ENCODE peak calls at places on chromosomes 1 and 21, in ten cellular contexts. V is NCI-H1417; I is iris pigment epithelial cell; X is anterior cingulate cortex; W is endodermal cell; B is iPS DF 6.9; A is stimulated activated naive CD8-positive, alpha-beta T cell treated with anti-CD3 and anti-CD28 coated beads, Interleukin-15, Interleukin-2, amounts not matched to agents 100 U/mL and 50 U/mL, for 24 hours; H is H54; J is activated CD4-positive, alpha-beta T cell treated with anti-CD3 and anti-CD28 coated beads for 24 hours; G is left ventricle myocardium inferior. M is an unnamed sample.

GRCh38 chr1:23591460-23592208 is 32.3 kb upstream of the ID3 start:
- DNase-seq in V (peak), I (no peak), X (no peak), W (no peak), B (no peak), A (peak), H (no peak), J (no peak), G (no peak), M (no peak)

GRCh38 chr21:18350216-18350615 is 53.4 kb downstream of the TMPRSS15 start:
- DNase-seq in V (no peak), I (peak), X (no peak), W (no peak), B (no peak), A (no peak), H (no peak), J (no peak), G (no peak), M (no peak)

GRCh38 chr21:39003982-39004775 is 179.1 kb downstream of the PSMG1 start:
- DNase-seq in V (peak), I (no peak), X (no peak), W (peak), B (no peak), A (no peak), H (no peak), J (no peak), G (no peak), M (no peak)

GRCh38 chr1:54199151-54199764 is 572 bp downstream of the CYB5RL start:
- DNase-seq in V (no peak), I (peak), X (no peak), W (no peak), B (no peak), A (no peak), H (no peak), J (no peak), G (no peak), M (no peak)

GRCh38 chr1:96722161-96722908 is 751 bp downstream of the PTBP2 start:
- DNase-seq in V (peak), I (peak), X (peak), W (peak), B (no peak), A (peak), H (peak), J (peak), G (peak), M (peak)

GRCh38 chr21:44364151-44365053 is 11.0 kb downstream of the TRPM2 start:
- DNase-seq in V (no peak), I (no peak), X (no peak), W (peak), B (no peak), A (no peak), H (no peak), J (no peak), G (no peak), M (no peak)

GRCh38 chr1:205003358-205004145 is 39.5 kb upstream of the CNTN2 start:
- DNase-seq in V (peak), I (no peak), X (no peak), W (no peak), B (no peak), A (no peak), H (no peak), J (no peak), G (no peak), M (no peak)

GRCh38 chr1:38014171-38014570 is 1.6 kb downstream of the UTP11 start:
- DNase-seq in V (no peak), I (no peak), X (no peak), W (no peak), B (no peak), A (no peak), H (no peak), J (no peak), G (no peak), M (no peak)

GRCh38 chr1:9553736-9554144 is 14.5 kb downstream of the SLC25A33 start:
- DNase-seq in V (no peak), I (no peak), X (no peak), W (no peak), B (no peak), A (no peak), H (no peak), J (no peak), G (no peak), M (no peak)

GRCh38 chr1:206802401-206802800 is 30.1 kb upstream of the IL10 start:
- DNase-seq in V (no peak), I (no peak), X (no peak), W (no peak), B (no peak), A (no peak), H (no peak), J (no peak), G (no peak), M (no peak)

GRCh38 chr21:34881421-34881820 is 167.7 kb downstream of the RUNX1 start:
- DNase-seq in V (no peak), I (peak), X (no peak), W (no peak), B (no peak), A (no peak), H (no peak), J (no peak), G (no peak), M (no peak)

GRCh38 chr1:200794506-200795065 is 55.9 kb downstream of the CAMSAP2 start:
- DNase-seq in V (no peak), I (no peak), X (no peak), W (no peak), B (no peak), A (no peak), H (no peak), J (no peak), G (no peak), M (no peak)